ENCODE peak calls at places on chromosomes 1 and 21, in five cellular contexts. M, B, N, R and E are unnamed samples.

GRCh38 chr1:219660666-219661463 is 48.0 kb upstream of the ZC3H11B start:
- DNase-seq in R (peak; percentile 90), M (no peak), B (peak; percentile 81), N (peak; percentile 82), E (peak; percentile 96)

GRCh38 chr1:87766737-87767136 is 438.1 kb downstream of the LMO4 start:
- DNase-seq in B (no peak), R (no peak), N (peak; percentile 49), M (no peak), E (no peak)

GRCh38 chr21:35628331-35628730 is 432.0 kb downstream of the SETD4 start:
- DNase-seq in M (no peak), B (no peak), N (no peak), R (no peak), E (no peak)

GRCh38 chr1:42940851-42941639 is 17.6 kb downstream of the SLC2A1 start:
- DNase-seq in M (no peak), R (no peak), N (peak; percentile 85), B (no peak), E (no peak)

GRCh38 chr1:29831500-29832117 is 595.3 kb downstream of the PTPRU start:
- DNase-seq in M (no peak), R (no peak), B (no peak), N (no peak), E (no peak)

GRCh38 chr21:45322231-45322959 is 34.7 kb upstream of the POFUT2 start:
- DNase-seq in R (peak; percentile 23), B (no peak), N (no peak), M (no peak), E (no peak)

GRCh38 chr1:27589441-27589840 is 14.5 kb downstream of the AHDC1 start:
- DNase-seq in B (no peak), M (no peak), N (no peak), R (no peak), E (no peak)

GRCh38 chr1:245599413-245600174 is 444.8 kb downstream of the KIF26B start:
- DNase-seq in N (no peak), M (no peak), B (no peak), R (peak; percentile 70), E (peak; percentile 53)

GRCh38 chr1:202805886-202806511 is 2.2 kb downstream of the KDM5B start:
- DNase-seq in R (peak; percentile 43), N (peak; percentile 43), M (no peak), B (peak; percentile 52), E (no peak)

GRCh38 chr1:63429281-63429680 is 61.9 kb downstream of the ALG6 start:
- DNase-seq in B (no peak), M (no peak), R (no peak), N (no peak), E (no peak)

GRCh38 chr1:64495878-64496277 is 25.9 kb downstream of the CACHD1 start:
- DNase-seq in R (no peak), B (peak; percentile 93), M (no peak), N (no peak), E (no peak)

GRCh38 chr1:47443530-47444316 is 5.9 kb downstream of the FOXD2 start:
- DNase-seq in M (no peak), B (no peak), R (peak; percentile 80), N (no peak), E (no peak)

GRCh38 chr21:43827015-43827611 is 37.7 kb downstream of the RRP1 start:
- DNase-seq in N (no peak), R (no peak), B (no peak), M (no peak), E (no peak)

GRCh38 chr1:20462397-20462796 is 23.6 kb downstream of the CAMK2N1 start:
- DNase-seq in M (no peak), N (no peak), B (no peak), R (no peak), E (no peak)

GRCh38 chr1:41236781-41237180 is 5.3 kb downstream of the SCMH1 start:
- DNase-seq in N (no peak), B (no peak), M (no peak), R (no peak), E (no peak)

GRCh38 chr1:230266456-230266855 is 159.7 kb downstream of the PGBD5 start:
- DNase-seq in M (no peak), B (no peak), N (no peak), R (no peak), E (no peak)

GRCh38 chr1:230191079-230191478 is 124.0 kb downstream of the GALNT2 start:
- DNase-seq in B (no peak), N (no peak), R (no peak), M (no peak), E (peak; percentile 91)

GRCh38 chr21:42061866-42062542 is 9.1 kb upstream of the UMODL1 start:
- DNase-seq in R (no peak), B (no peak), M (peak; percentile 63), N (no peak), E (no peak)

GRCh38 chr1:7036393-7036792 is 251.1 kb downstream of the CAMTA1 start:
- DNase-seq in R (no peak), M (no peak), B (no peak), N (no peak), E (no peak)

GRCh38 chr21:35581640-35582039 is 478.7 kb downstream of the SETD4 start:
- DNase-seq in M (no peak), N (no peak), R (no peak), B (no peak), E (no peak)

GRCh38 chr1:33982419-33982818 is 118.5 kb downstream of the HMGB4 start:
- DNase-seq in B (no peak), M (no peak), R (no peak), N (no peak), E (no peak)

GRCh38 chr1:234940841-234941240 is 187.8 kb downstream of the TOMM20 start:
- DNase-seq in R (no peak), B (no peak), M (no peak), N (no peak), E (peak; percentile 10)

GRCh38 chr21:36917487-36918158 is 48.8 kb downstream of the HLCS start:
- DNase-seq in B (peak; percentile 1), M (no peak), N (peak; percentile 56), R (no peak), E (peak; percentile 28)

GRCh38 chr1:54989473-54989872 is 9.0 kb downstream of the TMEM61 start:
- DNase-seq in R (no peak), M (no peak), B (peak; percentile 74), N (no peak), E (no peak)